ENCODE peak calls at places on chromosomes 12 and 14, in seven cellular contexts. B is HL-60, E is astrocyte of the spinal cord, Y is A673, R is fibroblast of villous mesenchyme, I is GM20000, C is psoas muscle. K is an unnamed sample.

GRCh38 chr14:49972840-49973239 is 80.0 kb downstream of the ARF6 start:
- DNase-seq in B (no peak), E (peak), Y (peak), R (peak), I (no peak), C (no peak), K (peak)

GRCh38 chr12:66763453-66763852 is 84.6 kb upstream of the GRIP1 start:
- DNase-seq in B (no peak), E (no peak), Y (no peak), R (no peak), I (no peak), C (no peak), K (no peak)

GRCh38 chr14:104746951-104747481 is 5.9 kb upstream of the SIVA1 start:
- DNase-seq in B (no peak), E (no peak), Y (no peak), R (peak), I (no peak), C (no peak), K (no peak)

GRCh38 chr12:121805800-121806555 is 2.2 kb downstream of the SETD1B start:
- DNase-seq in B (no peak), E (no peak), Y (no peak), R (no peak), I (no peak), C (peak), K (no peak)

GRCh38 chr12:5588231-5588995 is 156.5 kb downstream of the NTF3 start:
- DNase-seq in B (no peak), E (no peak), Y (no peak), R (no peak), I (no peak), C (no peak), K (no peak)

GRCh38 chr12:1605129-1606020 is 11.0 kb upstream of the FBXL14 start:
- DNase-seq in B (peak), E (peak), Y (peak), R (peak), I (peak), C (peak), K (peak)

GRCh38 chr14:100770605-100771120 is 44.0 kb downstream of the DLK1 start:
- DNase-seq in B (no peak), E (no peak), Y (no peak), R (no peak), I (no peak), C (no peak), K (no peak)

GRCh38 chr14:67071506-67071905 is 117.7 kb upstream of the GARIN2 start:
- DNase-seq in B (no peak), E (no peak), Y (no peak), R (no peak), I (no peak), C (no peak), K (no peak)

GRCh38 chr12:123483602-123484273 is 25.8 kb downstream of the SNRNP35 start:
- DNase-seq in B (no peak), E (no peak), Y (no peak), R (no peak), I (peak), C (no peak), K (no peak)

GRCh38 chr14:51304428-51304827 is 64.4 kb downstream of the TMX1 start:
- DNase-seq in B (no peak), E (peak), Y (no peak), R (peak), I (no peak), C (no peak), K (no peak)

GRCh38 chr14:105549481-105549880 is 23.1 kb downstream of the TMEM121 start:
- DNase-seq in B (no peak), E (no peak), Y (no peak), R (no peak), I (no peak), C (no peak), K (no peak)

GRCh38 chr12:89918172-89918880 is 209.7 kb upstream of the ATP2B1 start:
- DNase-seq in B (no peak), E (no peak), Y (no peak), R (no peak), I (no peak), C (no peak), K (peak)

GRCh38 chr12:43453761-43454160 is 98.2 kb downstream of the ADAMTS20 start:
- DNase-seq in B (no peak), E (no peak), Y (peak), R (peak), I (no peak), C (no peak), K (no peak)

GRCh38 chr14:52018252-52018651 is 28.9 kb downstream of the RTRAF start:
- DNase-seq in B (no peak), E (no peak), Y (no peak), R (peak), I (no peak), C (no peak), K (peak)

GRCh38 chr14:64279719-64280668 is 14.2 kb downstream of the ESR2 start:
- DNase-seq in B (no peak), E (no peak), Y (no peak), R (no peak), I (no peak), C (no peak), K (peak)

GRCh38 chr12:33614630-33615029 is 175.0 kb upstream of the SYT10 start:
- DNase-seq in B (no peak), E (no peak), Y (no peak), R (no peak), I (no peak), C (no peak), K (no peak)

GRCh38 chr14:101900253-101900652 is 64.1 kb upstream of the DYNC1H1 start:
- DNase-seq in B (no peak), E (no peak), Y (no peak), R (no peak), I (no peak), C (no peak), K (no peak)

DNA sequence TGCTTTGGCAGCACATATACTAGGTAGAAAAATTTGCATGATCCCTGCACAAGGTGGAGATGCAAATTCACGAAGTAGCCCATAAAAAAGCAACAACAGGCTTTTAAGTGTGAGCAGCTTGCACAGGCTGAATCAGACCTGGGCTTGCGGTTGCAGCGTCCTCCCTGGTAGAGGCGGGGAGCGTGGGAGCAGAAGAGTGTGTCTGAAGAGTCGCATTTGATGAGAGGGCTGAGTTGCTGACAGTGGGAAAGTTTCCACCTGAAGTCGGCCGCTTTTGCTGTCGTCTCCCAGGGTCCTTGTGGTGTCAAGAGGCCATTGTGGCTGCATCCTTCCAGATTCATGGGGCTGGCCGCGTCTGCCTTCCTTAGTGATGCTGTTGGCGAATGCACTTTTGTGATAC is 6.2 kb downstream of the AACS start:
- DNase-seq in B (no peak), E (no peak), Y (no peak), R (no peak), I (no peak), C (no peak), K (no peak)
- TF ChIP-seq CTCF in B (no peak), E (no peak), Y (no peak), R (no peak), I (no peak), C (no peak), K (no peak)

DNA sequence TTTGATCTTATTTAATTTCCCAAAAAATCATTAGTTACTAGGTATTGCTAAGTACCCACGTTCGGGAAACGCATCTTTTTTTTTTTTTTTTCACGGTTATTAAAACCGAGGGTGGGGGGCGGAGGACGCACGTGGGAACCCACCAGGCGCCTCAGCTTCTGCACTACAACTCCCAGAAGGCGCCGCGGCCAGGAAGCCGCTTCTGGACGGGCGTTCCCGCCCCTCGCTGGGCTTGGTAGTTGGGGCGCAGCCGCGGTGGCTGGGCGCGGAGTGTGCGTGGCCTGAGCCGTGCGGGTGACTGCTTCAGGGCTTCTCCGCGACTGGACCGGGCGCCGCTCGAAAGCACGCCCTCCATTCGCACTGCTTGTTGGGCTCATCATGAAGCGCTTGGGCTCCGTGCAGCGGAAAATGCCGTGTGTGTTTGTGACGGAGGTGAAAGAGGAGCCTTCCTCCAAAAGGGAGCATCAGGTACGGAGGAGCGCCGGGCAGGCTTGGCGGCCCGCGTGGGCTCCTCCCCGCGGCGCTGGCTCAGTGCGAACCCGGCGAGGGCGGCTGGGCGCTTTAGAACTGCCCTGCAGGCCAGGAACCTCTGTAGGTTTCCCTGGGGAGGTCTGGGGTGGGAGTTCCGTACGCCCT is 6.2 kb upstream of the C12orf50 start:
- DNase-seq in B (peak), E (peak), Y (peak), R (peak), I (peak), C (peak), K (peak)
- TF ChIP-seq CTCF in B (no peak), E (no peak), Y (no peak), R (no peak), I (no peak), C (no peak), K (no peak)

GRCh38 chr14:91419044-91419397 is 1.4 kb upstream of the CCDC88C start:
- DNase-seq in B (no peak), E (no peak), Y (no peak), R (no peak), I (no peak), C (no peak), K (no peak)
- TF ChIP-seq CTCF in B (no peak), E (no peak), Y (no peak), R (no peak), I (no peak), C (no peak), K (no peak)

DNA sequence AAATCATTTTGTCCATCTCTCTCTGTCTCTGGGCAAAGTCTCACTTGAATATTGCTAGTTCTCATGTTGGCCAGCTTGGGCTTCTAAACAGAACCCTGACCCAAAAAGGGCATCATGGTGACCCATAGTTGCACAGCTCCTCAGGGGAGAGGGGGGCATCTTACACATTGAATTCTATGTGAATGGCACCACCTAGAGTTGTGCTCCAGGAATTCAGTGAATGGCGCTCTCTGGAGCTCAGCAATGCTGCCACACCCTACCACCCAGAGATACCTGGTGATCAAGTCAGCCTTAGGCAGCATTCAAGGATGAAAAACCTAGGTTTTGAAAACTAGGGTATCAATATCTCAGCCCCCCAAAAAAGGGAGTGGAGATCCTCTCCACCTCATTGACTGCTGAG is 50.6 kb downstream of the SMUG1 start:
- DNase-seq in B (no peak), E (no peak), Y (no peak), R (no peak), I (no peak), C (no peak), K (no peak)
- TF ChIP-seq CTCF in B (no peak), E (peak), Y (peak), R (no peak), I (no peak), C (no peak), K (no peak)

GRCh38 chr12:47212701-47213039 is 132.9 kb upstream of the AMIGO2 start:
- DNase-seq in B (no peak), E (no peak), Y (no peak), R (no peak), I (no peak), C (no peak), K (no peak)

GRCh38 chr12:47218191-47218654 is 138.5 kb upstream of the AMIGO2 start:
- DNase-seq in B (no peak), E (no peak), Y (no peak), R (no peak), I (peak), C (no peak), K (no peak)

GRCh38 chr12:47216150-47216677 is 136.5 kb upstream of the AMIGO2 start:
- DNase-seq in B (peak), E (no peak), Y (no peak), R (no peak), I (peak), C (no peak), K (no peak)

GRCh38 chr12:47214001-47214619 is 134.4 kb upstream of the AMIGO2 start:
- DNase-seq in B (no peak), E (no peak), Y (no peak), R (no peak), I (no peak), C (no peak), K (no peak)

DNA sequence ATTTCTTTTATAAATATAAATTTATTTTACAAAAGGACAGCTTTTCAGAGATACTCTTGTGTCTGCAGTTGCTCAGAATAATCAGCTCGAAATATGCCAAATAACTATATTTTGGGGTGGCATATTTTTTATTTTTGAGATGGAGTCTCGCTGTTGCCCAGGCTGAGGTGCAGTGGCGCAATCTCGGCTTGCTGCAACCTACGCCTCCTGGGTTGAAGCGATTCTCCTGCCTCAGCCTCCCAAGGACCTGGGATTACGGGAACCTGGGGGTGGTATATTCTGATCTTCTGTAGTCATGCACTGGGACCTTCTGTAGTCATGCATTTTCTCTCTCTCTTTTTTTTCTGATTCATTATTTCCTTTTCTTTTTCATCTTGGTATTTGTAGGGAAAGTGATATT is 135.0 kb upstream of the AMIGO2 start:
- DNase-seq in B (no peak), E (no peak), Y (no peak), R (no peak), I (no peak), C (no peak), K (no peak)
- TF ChIP-seq CTCF in B (no peak), E (no peak), Y (no peak), R (no peak), I (no peak), C (no peak), K (no peak)

GRCh38 chr14:21334202-21334906 is 49.5 kb downstream of the SUPT16H start:
- DNase-seq in B (no peak), E (no peak), Y (no peak), R (no peak), I (no peak), C (no peak), K (no peak)
- TF ChIP-seq CTCF in B (no peak), E (no peak), Y (no peak), R (no peak), I (no peak), C (no peak), K (no peak)

DNA sequence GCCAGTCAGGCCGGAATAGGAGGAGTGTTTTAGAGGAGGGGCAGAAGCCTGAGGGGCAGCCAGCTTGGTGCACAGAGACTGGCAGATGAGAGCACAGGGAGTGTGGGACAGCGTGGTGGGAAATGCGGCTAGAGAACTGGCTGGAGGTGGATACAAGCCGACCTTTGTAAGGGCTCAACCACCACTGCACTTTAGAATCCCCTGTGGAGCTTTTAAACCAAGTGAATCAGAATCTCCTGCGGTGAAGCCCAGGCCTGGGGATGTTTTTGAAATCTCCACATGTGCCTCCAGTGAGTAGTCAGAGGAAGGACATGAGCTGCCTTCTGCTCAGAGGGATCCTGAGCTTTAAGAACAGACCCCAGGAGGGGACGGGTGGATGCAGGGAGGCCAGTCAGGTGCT is 10.9 kb upstream of the PCED1B start:
- DNase-seq in B (no peak), E (peak), Y (peak), R (no peak), I (no peak), C (no peak), K (no peak)
- TF ChIP-seq CTCF in B (no peak), E (no peak), Y (no peak), R (no peak), I (no peak), C (no peak), K (no peak)

GRCh38 chr14:32382704-32383103 is 53.6 kb downstream of the AKAP6 start:
- DNase-seq in B (no peak), E (peak), Y (peak), R (no peak), I (no peak), C (no peak), K (peak)
- TF ChIP-seq CTCF in B (no peak), E (peak), Y (peak), R (peak), I (no peak), C (no peak), K (peak)

GRCh38 chr12:22670762-22671161 is 45.8 kb downstream of the ETNK1 start:
- DNase-seq in B (no peak), E (peak), Y (no peak), R (no peak), I (no peak), C (no peak), K (no peak)
- TF ChIP-seq CTCF in B (no peak), E (peak), Y (peak), R (peak), I (no peak), C (no peak), K (no peak)

K was measured in Calu3.